ENCODE peak calls at places on chromosomes 12 and 14, in four cellular contexts. Z is A549, E is K562, X is HepG2. Q is an unnamed sample.

GRCh38 chr12:69240625-69240984 is 1.2 kb downstream of the CPSF6 start:
- DNase-seq in Z (peak), X (no peak), E (peak), Q (no peak)

GRCh38 chr12:25935355-25936144 is 22.9 kb upstream of the RASSF8 start:
- DNase-seq in E (no peak), X (no peak), Z (no peak), Q (no peak)

GRCh38 chr12:93536111-93536765 is 36.2 kb upstream of the SOCS2 start:
- DNase-seq in Z (no peak), E (no peak), X (no peak), Q (no peak)

GRCh38 chr12:79692249-79692619 is 1.5 kb upstream of the PAWR start:
- DNase-seq in X (no peak), E (no peak), Z (no peak), Q (no peak)

GRCh38 chr14:21241218-21241819 is 27.9 kb downstream of the HNRNPC start:
- DNase-seq in X (no peak), Z (no peak), E (no peak), Q (no peak)

GRCh38 chr14:76514599-76514998 is 138.7 kb downstream of the ESRRB start:
- DNase-seq in X (peak), Z (peak), E (peak), Q (no peak)

GRCh38 chr12:117033382-117034045 is 65.7 kb downstream of the TESC start:
- DNase-seq in X (no peak), Z (no peak), E (no peak), Q (no peak)

GRCh38 chr14:69535230-69535848 is 39.3 kb downstream of the CCDC177 start:
- DNase-seq in E (peak), Z (peak), X (peak), Q (no peak)

GRCh38 chr12:117538032-117538690 is 176.7 kb upstream of the NOS1 start:
- DNase-seq in X (no peak), E (no peak), Z (no peak), Q (no peak)

GRCh38 chr12:67091204-67091603 is 178.0 kb upstream of the CAND1 start:
- DNase-seq in Z (no peak), E (no peak), X (no peak), Q (no peak)

GRCh38 chr12:91211869-91212268 is 29.3 kb upstream of the DCN start:
- DNase-seq in Z (no peak), X (no peak), E (no peak), Q (no peak)

GRCh38 chr12:2299207-2299606 is 246.4 kb downstream of the CACNA1C start:
- DNase-seq in X (no peak), E (no peak), Z (no peak), Q (no peak)

GRCh38 chr14:97178781-97179180 is 381.6 kb downstream of the VRK1 start:
- DNase-seq in E (no peak), X (no peak), Z (no peak), Q (no peak)

GRCh38 chr12:12939888-12940287 is 12.1 kb downstream of the GPRC5D start:
- DNase-seq in Z (no peak), E (no peak), X (no peak), Q (no peak)

GRCh38 chr14:75369506-75369905 is 58.3 kb upstream of the JDP2 start:
- DNase-seq in Z (no peak), X (no peak), E (no peak), Q (no peak)

GRCh38 chr14:64202731-64203130 is 91.4 kb downstream of the ESR2 start:
- DNase-seq in X (no peak), E (no peak), Z (no peak), Q (no peak)

GRCh38 chr12:53659011-53659551 is 16.8 kb downstream of the ATP5MC2 start:
- DNase-seq in Z (peak), X (peak), E (no peak), Q (no peak)

GRCh38 chr14:31902002-31902401 is 175.1 kb upstream of the ARHGAP5 start:
- DNase-seq in X (peak), Z (no peak), E (peak), Q (no peak)

GRCh38 chr12:1846421-1847405 is 26.3 kb downstream of the LRTM2 start:
- DNase-seq in E (no peak), X (no peak), Z (no peak), Q (no peak)

GRCh38 chr12:18165422-18165871 is 75.5 kb upstream of the RERGL start:
- DNase-seq in X (no peak), Z (no peak), E (no peak), Q (peak)

GRCh38 chr12:101750152-101750551 is 10.9 kb upstream of the SYCP3 start:
- DNase-seq in E (no peak), Z (no peak), X (no peak), Q (no peak)

GRCh38 chr14:100776681-100777365 is 49.1 kb upstream of the MEG3 start:
- DNase-seq in E (no peak), Z (no peak), X (no peak), Q (no peak)

GRCh38 chr12:69435644-69436043 is 34.5 kb upstream of the FRS2 start:
- DNase-seq in Z (no peak), E (no peak), X (no peak), Q (no peak)

GRCh38 chr14:96660667-96661066 is 136.5 kb upstream of the VRK1 start:
- DNase-seq in E (no peak), Z (no peak), X (no peak), Q (no peak)

GRCh38 chr12:117599849-117600248 is 238.4 kb upstream of the NOS1 start:
- DNase-seq in X (peak), E (no peak), Z (no peak), Q (no peak)

GRCh38 chr12:28974890-28975289 is 174.2 kb upstream of the FAR2 start:
- DNase-seq in X (no peak), E (no peak), Z (no peak), Q (no peak)

GRCh38 chr12:81375969-81376368 is 298.1 kb downstream of the ACSS3 start:
- DNase-seq in Z (no peak), E (no peak), X (no peak), Q (no peak)

GRCh38 chr12:75908961-75909699 is 122.4 kb downstream of the PHLDA1 start:
- DNase-seq in X (peak), Z (no peak), E (no peak), Q (no peak)

GRCh38 chr12:12628013-12628412 is 16.3 kb downstream of the CREBL2 start:
- DNase-seq in X (no peak), Z (no peak), E (no peak), Q (no peak)

GRCh38 chr12:28340261-28340660 is 150.0 kb downstream of the CCDC91 start:
- DNase-seq in X (no peak), E (no peak), Z (no peak), Q (no peak)

GRCh38 chr12:111993290-111994150 is 19.4 kb downstream of the TMEM116 start:
- DNase-seq in E (peak), X (no peak), Z (no peak), Q (peak)

GRCh38 chr12:113075137-113075683 is 18.7 kb downstream of the DTX1 start:
- DNase-seq in X (no peak), Z (no peak), E (no peak), Q (peak)

GRCh38 chr14:24136684-24137528 is 912 bp downstream of the PSME1 start:
- DNase-seq in X (no peak), E (no peak), Z (no peak), Q (no peak)

GRCh38 chr14:75752086-75752485 is 91.0 kb downstream of the TTLL5 start:
- DNase-seq in Z (no peak), E (no peak), X (no peak), Q (no peak)

GRCh38 chr12:91690521-91690920 is 455.1 kb downstream of the BTG1 start:
- DNase-seq in Z (no peak), E (no peak), X (no peak), Q (no peak)

GRCh38 chr14:93073833-93074769 is 41.6 kb downstream of the ITPK1 start:
- DNase-seq in E (no peak), Z (no peak), X (peak), Q (no peak)
- TF ChIP-seq CHD4 in E (no peak), Z (no peak), X (no peak), Q (no peak)

DNA sequence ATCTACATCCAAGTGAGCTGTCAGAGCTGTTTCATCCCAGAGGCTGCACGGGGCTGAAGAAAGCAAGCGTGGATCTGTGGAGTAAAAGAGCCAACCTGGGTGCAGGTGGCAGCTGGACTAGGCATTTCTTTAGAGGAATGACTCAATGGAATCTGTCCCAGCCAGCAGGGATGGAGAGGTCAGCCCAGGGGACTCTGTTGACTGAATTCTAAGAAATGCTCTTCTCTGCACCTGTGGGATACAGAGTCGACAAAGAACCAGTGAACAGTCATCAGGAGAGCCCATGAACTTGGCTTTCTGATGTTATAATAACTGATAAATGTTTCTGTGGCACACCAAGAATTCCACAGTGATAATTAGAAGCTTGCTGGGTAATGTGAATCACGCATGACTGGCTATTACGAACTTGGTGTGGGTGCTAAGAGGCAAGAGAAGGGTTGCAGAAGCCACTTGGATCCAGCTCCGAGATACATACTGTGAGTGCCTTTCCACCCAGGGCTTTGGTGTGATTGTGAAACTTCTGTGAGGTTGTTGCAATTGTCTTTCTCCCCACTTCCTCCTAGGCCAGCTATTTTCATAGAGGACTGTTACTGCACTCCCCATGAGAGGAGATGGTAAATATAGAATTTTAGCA is 16.2 kb downstream of the PYGL start:
- DNase-seq in X (no peak), E (no peak), Z (no peak), Q (peak)
- TF ChIP-seq CHD4 in X (no peak), E (no peak), Z (no peak), Q (no peak)

GRCh38 chr12:32240833-32241232 is 134.2 kb downstream of the BICD1 start:
- DNase-seq in E (no peak), Z (no peak), X (no peak), Q (no peak)
- TF ChIP-seq CHD4 in E (no peak), Z (no peak), X (no peak), Q (no peak)

GRCh38 chr14:104678901-104679705 is 10.3 kb upstream of the INF2 start:
- DNase-seq in E (no peak), Z (no peak), X (no peak), Q (no peak)
- TF ChIP-seq CHD4 in E (no peak), Z (no peak), X (no peak), Q (no peak)

DNA sequence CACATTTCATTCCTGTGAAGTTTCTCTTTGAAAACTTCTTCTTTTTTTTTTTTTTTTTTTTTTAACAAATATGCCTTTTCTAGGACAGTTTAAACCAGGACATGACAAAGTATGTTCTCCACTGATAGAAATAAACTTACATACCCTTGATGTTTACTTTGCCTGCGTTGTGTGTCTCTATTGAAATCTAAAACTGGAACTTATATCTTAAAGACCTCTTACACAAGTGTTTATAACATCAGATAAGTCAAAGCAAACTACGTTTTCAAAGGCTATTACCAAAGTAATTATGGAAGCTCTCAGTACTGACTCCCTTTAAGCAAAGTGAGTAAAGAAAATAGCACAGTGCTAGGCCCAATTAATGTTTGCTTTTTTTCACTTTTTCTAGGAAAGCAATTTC is 30.6 kb upstream of the ISM2 start:
- DNase-seq in Z (no peak), E (no peak), X (no peak), Q (no peak)
- TF ChIP-seq CHD4 in Z (no peak), E (no peak), X (no peak), Q (no peak)

Q was measured in GM12878.